ENCODE peak calls at places on chromosomes 5 and 9, in seven cellular contexts. One of them, this sample, is unnamed.

GRCh38 chr5:134958755-134959154 is 9.0 kb upstream of the CATSPER3 start:
- DNase-seq in fibroblast of gingiva: no peak
- DNase-seq in NCI-H2081: no peak
- DNase-seq in nucleus accumbens: no peak
- DNase-seq in cardiac muscle cell: no peak
- DNase-seq in right lobe of liver: peak
- DNase-seq in NCI-H2029 treated with DMSO at 0.1 percent for 48 hours: no peak
- DNase-seq in this sample: no peak

GRCh38 chr5:169350016-169350415 is 49.1 kb upstream of the SLIT3 start:
- DNase-seq in right lobe of liver: no peak
- DNase-seq in nucleus accumbens: no peak
- DNase-seq in cardiac muscle cell: no peak
- DNase-seq in NCI-H2029 treated with DMSO at 0.1 percent for 48 hours: no peak
- DNase-seq in NCI-H2081: no peak
- DNase-seq in fibroblast of gingiva: peak
- DNase-seq in this sample: no peak

GRCh38 chr9:100426532-100427365 is at the start of gene MSANTD3:
- DNase-seq in right lobe of liver: peak
- DNase-seq in cardiac muscle cell: peak
- DNase-seq in nucleus accumbens: no peak
- DNase-seq in fibroblast of gingiva: peak
- DNase-seq in NCI-H2029 treated with DMSO at 0.1 percent for 48 hours: no peak
- DNase-seq in NCI-H2081: peak
- DNase-seq in this sample: peak

GRCh38 chr9:114757395-114757794 is 48.4 kb downstream of the TNFSF15 start:
- DNase-seq in nucleus accumbens: no peak
- DNase-seq in NCI-H2029 treated with DMSO at 0.1 percent for 48 hours: no peak
- DNase-seq in cardiac muscle cell: no peak
- DNase-seq in right lobe of liver: no peak
- DNase-seq in fibroblast of gingiva: no peak
- DNase-seq in NCI-H2081: no peak
- DNase-seq in this sample: no peak

GRCh38 chr5:146825033-146825432 is 53.5 kb downstream of the PPP2R2B start:
- DNase-seq in cardiac muscle cell: peak
- DNase-seq in fibroblast of gingiva: no peak
- DNase-seq in nucleus accumbens: no peak
- DNase-seq in NCI-H2081: no peak
- DNase-seq in right lobe of liver: no peak
- DNase-seq in NCI-H2029 treated with DMSO at 0.1 percent for 48 hours: no peak
- DNase-seq in this sample: peak

GRCh38 chr5:120734033-120734432 is 269.9 kb downstream of the PRR16 start:
- DNase-seq in cardiac muscle cell: no peak
- DNase-seq in fibroblast of gingiva: peak
- DNase-seq in NCI-H2029 treated with DMSO at 0.1 percent for 48 hours: no peak
- DNase-seq in nucleus accumbens: no peak
- DNase-seq in NCI-H2081: no peak
- DNase-seq in right lobe of liver: no peak
- DNase-seq in this sample: no peak

GRCh38 chr9:72524820-72525539 is 3.6 kb downstream of the TMC1 start:
- DNase-seq in cardiac muscle cell: no peak
- DNase-seq in NCI-H2029 treated with DMSO at 0.1 percent for 48 hours: no peak
- DNase-seq in nucleus accumbens: no peak
- DNase-seq in NCI-H2081: no peak
- DNase-seq in fibroblast of gingiva: peak
- DNase-seq in right lobe of liver: no peak
- DNase-seq in this sample: no peak

GRCh38 chr5:55902696-55903095 is 51.5 kb downstream of the IL31RA start:
- DNase-seq in NCI-H2081: no peak
- DNase-seq in right lobe of liver: no peak
- DNase-seq in NCI-H2029 treated with DMSO at 0.1 percent for 48 hours: no peak
- DNase-seq in nucleus accumbens: no peak
- DNase-seq in fibroblast of gingiva: no peak
- DNase-seq in cardiac muscle cell: no peak
- DNase-seq in this sample: no peak

This sample was measured in midbrain.